ENCODE peak calls at places on chromosomes 3 and 15, in six cellular contexts. One of them, this sample, is unnamed.
A peak's percentile ranks its signal among the peaks of the same experiment; 100 is the strongest.

GRCh38 chr15:68025860-68026424 is 28.2 kb upstream of the PIAS1 start:
- DNase-seq in NCI-H1048: no peak
- DNase-seq in Peyer's patch: no peak
- DNase-seq in GM03348: no peak
- DNase-seq in omental fat pad: no peak
- DNase-seq in astrocyte of the spinal cord: peak; percentile 7
- DNase-seq in this sample: peak; percentile 63

GRCh38 chr3:54776601-54777000 is 151.3 kb downstream of the LRTM1 start:
- DNase-seq in NCI-H1048: no peak
- DNase-seq in Peyer's patch: no peak
- DNase-seq in GM03348: no peak
- DNase-seq in omental fat pad: no peak
- DNase-seq in astrocyte of the spinal cord: no peak
- DNase-seq in this sample: no peak

GRCh38 chr3:108125550-108126071 is 34.8 kb upstream of the CD47 start:
- DNase-seq in NCI-H1048: no peak
- DNase-seq in Peyer's patch: peak; percentile 90
- DNase-seq in GM03348: no peak
- DNase-seq in omental fat pad: no peak
- DNase-seq in astrocyte of the spinal cord: no peak
- DNase-seq in this sample: no peak

GRCh38 chr3:34919025-34919424 is 720.3 kb upstream of the ARPP21 start:
- DNase-seq in NCI-H1048: no peak
- DNase-seq in Peyer's patch: no peak
- DNase-seq in GM03348: no peak
- DNase-seq in omental fat pad: no peak
- DNase-seq in astrocyte of the spinal cord: no peak
- DNase-seq in this sample: no peak

GRCh38 chr3:48407542-48408099 is 22.3 kb downstream of the PLXNB1 start:
- DNase-seq in NCI-H1048: no peak
- DNase-seq in Peyer's patch: peak; percentile 35
- DNase-seq in GM03348: no peak
- DNase-seq in omental fat pad: peak; percentile 12
- DNase-seq in astrocyte of the spinal cord: no peak
- DNase-seq in this sample: no peak

GRCh38 chr3:141410408-141410807 is 42.1 kb downstream of the ZBTB38 start:
- DNase-seq in NCI-H1048: no peak
- DNase-seq in Peyer's patch: peak; percentile 66
- DNase-seq in GM03348: no peak
- DNase-seq in omental fat pad: no peak
- DNase-seq in astrocyte of the spinal cord: peak; percentile 70
- DNase-seq in this sample: peak; percentile 84

GRCh38 chr3:197022405-197023231 is 7.0 kb downstream of the MELTF start:
- DNase-seq in NCI-H1048: no peak
- DNase-seq in Peyer's patch: peak; percentile 40
- DNase-seq in GM03348: no peak
- DNase-seq in omental fat pad: no peak
- DNase-seq in astrocyte of the spinal cord: no peak
- DNase-seq in this sample: no peak

GRCh38 chr15:58472821-58473581 is 41.2 kb downstream of the LIPC start:
- DNase-seq in NCI-H1048: no peak
- DNase-seq in Peyer's patch: no peak
- DNase-seq in GM03348: no peak
- DNase-seq in omental fat pad: no peak
- DNase-seq in astrocyte of the spinal cord: peak; percentile 46
- DNase-seq in this sample: no peak

GRCh38 chr15:29568840-29569532 is 253.3 kb downstream of the TJP1 start:
- DNase-seq in NCI-H1048: peak; percentile 14
- DNase-seq in Peyer's patch: peak; percentile 62
- DNase-seq in GM03348: no peak
- DNase-seq in omental fat pad: no peak
- DNase-seq in astrocyte of the spinal cord: no peak
- DNase-seq in this sample: no peak

GRCh38 chr3:53666026-53666425 is 171.6 kb downstream of the CACNA1D start:
- DNase-seq in NCI-H1048: no peak
- DNase-seq in Peyer's patch: no peak
- DNase-seq in GM03348: no peak
- DNase-seq in omental fat pad: no peak
- DNase-seq in astrocyte of the spinal cord: no peak
- DNase-seq in this sample: no peak

GRCh38 chr3:80050826-80051601 is 283.2 kb upstream of the ROBO1 start:
- DNase-seq in NCI-H1048: no peak
- DNase-seq in Peyer's patch: no peak
- DNase-seq in GM03348: no peak
- DNase-seq in omental fat pad: no peak
- DNase-seq in astrocyte of the spinal cord: no peak
- DNase-seq in this sample: no peak

GRCh38 chr3:179234244-179234643 is 16.7 kb downstream of the KCNMB3 start:
- DNase-seq in NCI-H1048: no peak
- DNase-seq in Peyer's patch: no peak
- DNase-seq in GM03348: no peak
- DNase-seq in omental fat pad: no peak
- DNase-seq in astrocyte of the spinal cord: no peak
- DNase-seq in this sample: peak; percentile 30

GRCh38 chr3:127182446-127182845 is 10.5 kb upstream of the PRR23E start:
- DNase-seq in NCI-H1048: no peak
- DNase-seq in Peyer's patch: peak; percentile 42
- DNase-seq in GM03348: no peak
- DNase-seq in omental fat pad: no peak
- DNase-seq in astrocyte of the spinal cord: no peak
- DNase-seq in this sample: no peak

GRCh38 chr3:51337666-51338065 is 47.4 kb upstream of the MANF start:
- DNase-seq in NCI-H1048: no peak
- DNase-seq in Peyer's patch: no peak
- DNase-seq in GM03348: no peak
- DNase-seq in omental fat pad: no peak
- DNase-seq in astrocyte of the spinal cord: no peak
- DNase-seq in this sample: no peak

GRCh38 chr3:8103954-8104353 is 397.7 kb upstream of the LMCD1 start:
- DNase-seq in NCI-H1048: no peak
- DNase-seq in Peyer's patch: no peak
- DNase-seq in GM03348: no peak
- DNase-seq in omental fat pad: no peak
- DNase-seq in astrocyte of the spinal cord: no peak
- DNase-seq in this sample: no peak

GRCh38 chr3:73618461-73618860 is 6.3 kb downstream of the PDZRN3 start:
- DNase-seq in NCI-H1048: no peak
- DNase-seq in Peyer's patch: no peak
- DNase-seq in GM03348: peak; percentile 33
- DNase-seq in omental fat pad: no peak
- DNase-seq in astrocyte of the spinal cord: no peak
- DNase-seq in this sample: peak; percentile 52

GRCh38 chr3:197606468-197606867 is 50.7 kb upstream of the BDH1 start:
- DNase-seq in NCI-H1048: no peak
- DNase-seq in Peyer's patch: no peak
- DNase-seq in GM03348: no peak
- DNase-seq in omental fat pad: no peak
- DNase-seq in astrocyte of the spinal cord: no peak
- DNase-seq in this sample: no peak

GRCh38 chr3:51585197-51585596 is 46.7 kb downstream of the RAD54L2 start:
- DNase-seq in NCI-H1048: no peak
- DNase-seq in Peyer's patch: no peak
- DNase-seq in GM03348: no peak
- DNase-seq in omental fat pad: no peak
- DNase-seq in astrocyte of the spinal cord: no peak
- DNase-seq in this sample: no peak

This sample was measured in fibroblast of the aortic adventitia.